ENCODE peak calls at places on chromosomes 2 and 18, in five cellular contexts. F, C, E, B and Y are unnamed samples.

GRCh38 chr2:191895195-191895594 is 48.3 kb upstream of the CAVIN2 start:
- DNase-seq in F (no peak), B (no peak), C (no peak), E (no peak), Y (no peak)

GRCh38 chr18:70338890-70339289 is 50.0 kb downstream of the SOCS6 start:
- DNase-seq in B (no peak), F (no peak), E (no peak), C (no peak), Y (no peak)

GRCh38 chr2:63270717-63271116 is 220.1 kb downstream of the OTX1 start:
- DNase-seq in F (no peak), C (no peak), B (no peak), E (no peak), Y (no peak)

GRCh38 chr2:162688403-162688802 is 150.2 kb downstream of the KCNH7 start:
- DNase-seq in B (no peak), C (no peak), F (no peak), E (no peak), Y (no peak)

GRCh38 chr2:42041377-42042127 is 6.3 kb upstream of the PKDCC start:
- DNase-seq in B (no peak), F (no peak), E (no peak), C (no peak), Y (no peak)

GRCh38 chr2:109380502-109381326 is 233.1 kb downstream of the SEPTIN10 start:
- DNase-seq in B (no peak), F (no peak), C (no peak), E (no peak), Y (peak; percentile 29)

GRCh38 chr18:500230-500555 is 308 bp downstream of the COLEC12 start:
- DNase-seq in C (no peak), B (no peak), E (no peak), F (no peak), Y (peak; percentile 54)

GRCh38 chr2:69021027-69021426 is 8.0 kb downstream of the ANTXR1 start:
- DNase-seq in F (no peak), E (no peak), B (no peak), C (no peak), Y (no peak)

GRCh38 chr2:102806250-102806837 is 44.5 kb downstream of the TMEM182 start:
- DNase-seq in C (peak; percentile 69), E (no peak), F (peak; percentile 22), B (peak; percentile 24), Y (peak; percentile 80)

GRCh38 chr18:47382171-47382570 is 130.7 kb upstream of the SKOR2 start:
- DNase-seq in C (no peak), E (no peak), B (no peak), F (no peak), Y (no peak)

GRCh38 chr2:144217853-144218633 is 301.9 kb downstream of the ZEB2 start:
- DNase-seq in B (no peak), F (no peak), C (no peak), E (no peak), Y (no peak)

GRCh38 chr2:73970850-73971471 is 13.7 kb upstream of the TET3 start:
- DNase-seq in E (no peak), B (peak; percentile 54), C (no peak), F (no peak), Y (no peak)

GRCh38 chr2:131635576-131635975 is 107.9 kb downstream of the CCDC74A start:
- DNase-seq in E (no peak), C (no peak), B (no peak), F (no peak), Y (no peak)

GRCh38 chr18:59101830-59102414 is 37.8 kb upstream of the SEC11C start:
- DNase-seq in C (no peak), E (no peak), F (no peak), B (no peak), Y (no peak)

GRCh38 chr2:137969418-137969765 is 5.1 kb downstream of the HNMT start:
- DNase-seq in E (no peak), F (peak; percentile 80), B (no peak), C (no peak), Y (no peak)

GRCh38 chr2:233553366-233553765 is 13.2 kb downstream of the USP40 start:
- DNase-seq in E (no peak), B (no peak), C (no peak), F (no peak), Y (no peak)

GRCh38 chr18:67520276-67521035 is 3.9 kb upstream of the DSEL start:
- DNase-seq in E (no peak), B (no peak), F (peak; percentile 89), C (no peak), Y (no peak)

GRCh38 chr18:36464126-36464651 is 166.7 kb downstream of the FHOD3 start:
- DNase-seq in E (no peak), F (no peak), B (no peak), C (no peak), Y (no peak)

GRCh38 chr2:183248866-183249567 is 124.8 kb downstream of the NUP35 start:
- DNase-seq in B (no peak), F (no peak), C (peak; percentile 5), E (no peak), Y (no peak)

GRCh38 chr2:66346241-66346664 is 88.7 kb upstream of the MEIS1 start:
- DNase-seq in C (no peak), E (no peak), B (no peak), F (no peak), Y (peak; percentile 56)

GRCh38 chr2:133780099-133780996 is 212.1 kb upstream of the NCKAP5 start:
- DNase-seq in E (no peak), F (no peak), B (no peak), C (peak; percentile 51), Y (peak; percentile 59)